ENCODE peak calls at places on chromosomes 11 and 22, in four cellular contexts. W is K562, O is SK-N-SH, B is HepG2. A is an unnamed sample.

GRCh38 chr22:50729391-50730012 is 8.5 kb upstream of the ACR start:
- DNase-seq in W (no peak), O (no peak), B (no peak), A (peak)

GRCh38 chr22:27801197-27801615 is 350 bp downstream of the MN1 start:
- DNase-seq in W (peak), O (peak), B (no peak), A (peak)

GRCh38 chr22:22942511-22943329 is 55.1 kb downstream of the IGLL5 start:
- DNase-seq in W (peak), O (peak), B (peak), A (peak)

GRCh38 chr22:25900390-25900789 is 158.4 kb downstream of the MYO18B start:
- DNase-seq in W (no peak), O (no peak), B (no peak), A (no peak)

GRCh38 chr11:32487270-32487669 is 51.9 kb upstream of the WT1 start:
- DNase-seq in W (peak), O (peak), B (no peak), A (peak)

GRCh38 chr11:19868281-19868821 is 155.7 kb downstream of the NAV2 start:
- DNase-seq in W (no peak), O (peak), B (no peak), A (no peak)

GRCh38 chr11:122816701-122817100 is 21.6 kb upstream of the CRTAM start:
- DNase-seq in W (no peak), O (no peak), B (no peak), A (no peak)

GRCh38 chr11:12846766-12847615 is 162.1 kb upstream of the RASSF10 start:
- DNase-seq in W (no peak), O (no peak), B (no peak), A (no peak)

GRCh38 chr11:3983101-3983500 is 111.5 kb upstream of the RRM1 start:
- DNase-seq in W (no peak), O (no peak), B (no peak), A (no peak)

GRCh38 chr11:14538926-14539554 is 18.9 kb upstream of the PSMA1 start:
- DNase-seq in W (no peak), O (no peak), B (no peak), A (no peak)

GRCh38 chr11:14310696-14311095 is 48.3 kb downstream of the RRAS2 start:
- DNase-seq in W (no peak), O (no peak), B (no peak), A (no peak)

GRCh38 chr22:40542821-40543540 is 93.5 kb downstream of the MRTFA start:
- DNase-seq in W (no peak), O (no peak), B (no peak), A (no peak)

GRCh38 chr11:30471244-30471643 is 114.9 kb downstream of the MPPED2 start:
- DNase-seq in W (no peak), O (no peak), B (no peak), A (no peak)

GRCh38 chr11:67572747-67573419 is 10.7 kb upstream of the GSTP1 start:
- DNase-seq in W (peak), O (peak), B (peak), A (peak)

GRCh38 chr11:102770191-102770590 is 10.2 kb downstream of the MMP10 start:
- DNase-seq in W (no peak), O (no peak), B (no peak), A (no peak)

GRCh38 chr11:43948341-43949185 is 6.1 kb downstream of the C11orf96 start:
- DNase-seq in W (no peak), O (no peak), B (no peak), A (no peak)

GRCh38 chr11:43947815-43948214 is 5.4 kb downstream of the C11orf96 start:
- DNase-seq in W (no peak), O (peak), B (no peak), A (no peak)

GRCh38 chr11:43943931-43944751 is 1.7 kb downstream of the C11orf96 start:
- DNase-seq in W (no peak), O (no peak), B (no peak), A (peak)

GRCh38 chr11:43944761-43945311 is 2.4 kb downstream of the C11orf96 start:
- DNase-seq in W (peak), O (peak), B (peak), A (peak)

GRCh38 chr11:43947003-43947500 is 4.6 kb downstream of the C11orf96 start:
- DNase-seq in W (peak), O (no peak), B (peak), A (peak)
- TF ChIP-seq MAX in W (peak), O (no peak), B (no peak), A (no peak)

GRCh38 chr11:16000065-16000464 is 356.3 kb downstream of the SOX6 start:
- DNase-seq in W (no peak), O (no peak), B (no peak), A (no peak)
- TF ChIP-seq FOXJ3 in W (no peak), O (no peak), B (no peak), A (no peak)

GRCh38 chr11:74463216-74463615 is 4.1 kb downstream of the KCNE3 start:
- DNase-seq in W (no peak), O (no peak), B (no peak), A (no peak)

GRCh38 chr11:74462009-74462408 is 5.3 kb downstream of the KCNE3 start:
- DNase-seq in W (peak), O (no peak), B (peak), A (peak)

GRCh38 chr11:74464746-74465145 is 2.6 kb downstream of the KCNE3 start:
- DNase-seq in W (no peak), O (no peak), B (no peak), A (no peak)

GRCh38 chr11:74460481-74461154 is 6.7 kb downstream of the KCNE3 start:
- DNase-seq in W (peak), O (no peak), B (no peak), A (no peak)

GRCh38 chr11:74462631-74463030 is 4.7 kb downstream of the KCNE3 start:
- DNase-seq in W (no peak), O (no peak), B (no peak), A (no peak)
- TF ChIP-seq MAX in W (no peak), O (no peak), B (no peak), A (no peak)

GRCh38 chr22:32880061-32880460 is 78.6 kb downstream of the TIMP3 start:
- DNase-seq in W (no peak), O (no peak), B (no peak), A (no peak)
- TF ChIP-seq FOXJ3 in W (no peak), O (no peak), B (no peak), A (no peak)

GRCh38 chr11:1152316-1153104 is 5.2 kb upstream of the MUC5AC start:
- DNase-seq in W (no peak), O (peak), B (peak), A (peak)
- TF ChIP-seq MAX in W (no peak), O (no peak), B (no peak), A (no peak)

GRCh38 chr22:36358533-36359171 is 29.1 kb downstream of the MYH9 start:
- DNase-seq in W (no peak), O (no peak), B (no peak), A (no peak)
- TF ChIP-seq FOXJ3 in W (no peak), O (no peak), B (no peak), A (no peak)

A was measured in WTC11.